ENCODE peak calls at places on chromosome 21, in ten cellular contexts. C is heart right ventricle, E is AG04450, M is HCT116, Z is ovary, L is transverse colon, I is aorta, T is tibial artery, X is psoas muscle, W is HL-60. G is an unnamed sample.

GRCh38 chr21:41071410-41071809 is 96.5 kb upstream of the BACE2 start:
- DNase-seq in T (no peak), M (no peak), C (no peak), W (no peak), Z (no peak), X (no peak), I (no peak), L (no peak), E (no peak), G (no peak)

GRCh38 chr21:29194847-29195246 is 64.4 kb downstream of the MAP3K7CL start:
- DNase-seq in L (no peak), I (no peak), Z (no peak), C (no peak), X (no peak), T (no peak), E (no peak), M (no peak), W (no peak), G (peak; percentile 64)

GRCh38 chr21:43805275-43805800 is 16.0 kb downstream of the RRP1 start:
- DNase-seq in Z (no peak), E (no peak), L (peak; percentile 52), C (no peak), X (no peak), W (no peak), I (peak; percentile 61), M (no peak), T (no peak), G (no peak)

GRCh38 chr21:18138507-18138906 is 106.1 kb upstream of the CHODL start:
- DNase-seq in E (no peak), M (no peak), L (no peak), Z (no peak), I (no peak), W (no peak), X (no peak), T (no peak), C (no peak), G (no peak)

GRCh38 chr21:40753756-40754155 is 93.2 kb downstream of the DSCAM start:
- DNase-seq in X (no peak), L (no peak), E (no peak), T (no peak), I (no peak), M (no peak), Z (no peak), C (no peak), W (no peak), G (no peak)

GRCh38 chr21:37700641-37701202 is 215.5 kb downstream of the KCNJ6 start:
- DNase-seq in C (no peak), X (no peak), I (peak; percentile 53), L (no peak), M (peak; percentile 73), E (peak; percentile 61), W (peak; percentile 30), Z (no peak), T (no peak), G (peak; percentile 61)

GRCh38 chr21:41371698-41372030 is 9.8 kb downstream of the MX2 start:
- DNase-seq in X (no peak), Z (no peak), M (no peak), C (no peak), I (no peak), L (no peak), W (no peak), T (no peak), E (no peak), G (no peak)

GRCh38 chr21:41321908-41322495 is 5.4 kb downstream of the FAM3B start:
- DNase-seq in L (no peak), W (no peak), Z (no peak), I (no peak), X (no peak), M (no peak), C (no peak), T (no peak), E (no peak), G (no peak)

GRCh38 chr21:15051652-15052554 is 12.9 kb downstream of the NRIP1 start:
- DNase-seq in L (peak; percentile 28), W (no peak), C (no peak), E (no peak), X (no peak), Z (no peak), I (no peak), M (no peak), T (no peak), G (peak; percentile 43)
- H3K4me3 ChIP-seq in L (peak overlapping the region; percentile 13), W (no peak overlapping the region), C (no peak overlapping the region), E (no peak overlapping the region), X (peak overlapping the region; percentile 9), Z (no peak overlapping the region), I (no peak overlapping the region), M (peak overlapping the region; percentile 29), T (no peak overlapping the region), G (no peak overlapping the region)

DNA sequence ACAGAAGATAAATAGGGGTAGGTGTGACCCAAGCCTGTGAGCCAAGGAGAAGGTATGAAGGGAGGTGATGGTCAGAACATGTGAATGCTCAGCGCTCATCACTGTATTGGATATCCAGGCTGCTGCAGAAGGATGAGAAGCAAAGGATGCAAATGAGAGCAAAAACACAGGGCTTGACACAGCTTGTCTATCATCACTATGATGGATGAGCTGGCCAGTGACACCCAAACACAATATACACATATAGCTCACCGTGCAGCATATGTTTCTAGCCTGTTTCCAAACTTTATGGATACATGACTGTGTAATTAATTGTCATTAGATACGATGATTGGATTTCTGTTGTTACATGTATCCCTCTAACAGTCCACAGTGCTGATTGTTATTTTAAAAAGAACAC is 13.8 kb upstream of the HMGN1 start:
- DNase-seq in I (no peak), M (no peak), E (no peak), X (no peak), C (no peak), T (no peak), Z (no peak), L (no peak), W (no peak), G (no peak)
- H3K27ac ChIP-seq in I (no peak overlapping the region), M (no peak overlapping the region), E (no peak overlapping the region), X (no peak overlapping the region), C (no peak overlapping the region), T (no peak overlapping the region), Z (no peak overlapping the region), L (no peak overlapping the region), W (peak overlapping the region; percentile 50), G (no peak overlapping the region)

GRCh38 chr21:44931137-44931500 is 8.7 kb upstream of the SLX9 start:
- DNase-seq in T (no peak), M (no peak), L (peak; percentile 52), Z (no peak), E (no peak), C (no peak), W (peak; percentile 92), I (peak; percentile 52), X (peak; percentile 42), G (no peak)

GRCh38 chr21:44929242-44929798 is 8.6 kb upstream of the ITGB2 start:
- DNase-seq in L (no peak), T (no peak), W (no peak), X (no peak), Z (no peak), I (peak; percentile 34), M (no peak), E (no peak), C (no peak), G (no peak)

GRCh38 chr21:44931501-44932365 is 8.1 kb upstream of the SLX9 start:
- DNase-seq in E (no peak), T (no peak), C (no peak), M (no peak), L (no peak), X (peak; percentile 17), W (no peak), I (peak; percentile 55), Z (no peak), G (no peak)

GRCh38 chr21:44930543-44930981 is 9.3 kb upstream of the SLX9 start:
- DNase-seq in W (no peak), X (peak; percentile 38), I (peak; percentile 67), L (peak; percentile 39), Z (no peak), E (no peak), C (peak; percentile 48), M (no peak), T (no peak), G (no peak)

DNA sequence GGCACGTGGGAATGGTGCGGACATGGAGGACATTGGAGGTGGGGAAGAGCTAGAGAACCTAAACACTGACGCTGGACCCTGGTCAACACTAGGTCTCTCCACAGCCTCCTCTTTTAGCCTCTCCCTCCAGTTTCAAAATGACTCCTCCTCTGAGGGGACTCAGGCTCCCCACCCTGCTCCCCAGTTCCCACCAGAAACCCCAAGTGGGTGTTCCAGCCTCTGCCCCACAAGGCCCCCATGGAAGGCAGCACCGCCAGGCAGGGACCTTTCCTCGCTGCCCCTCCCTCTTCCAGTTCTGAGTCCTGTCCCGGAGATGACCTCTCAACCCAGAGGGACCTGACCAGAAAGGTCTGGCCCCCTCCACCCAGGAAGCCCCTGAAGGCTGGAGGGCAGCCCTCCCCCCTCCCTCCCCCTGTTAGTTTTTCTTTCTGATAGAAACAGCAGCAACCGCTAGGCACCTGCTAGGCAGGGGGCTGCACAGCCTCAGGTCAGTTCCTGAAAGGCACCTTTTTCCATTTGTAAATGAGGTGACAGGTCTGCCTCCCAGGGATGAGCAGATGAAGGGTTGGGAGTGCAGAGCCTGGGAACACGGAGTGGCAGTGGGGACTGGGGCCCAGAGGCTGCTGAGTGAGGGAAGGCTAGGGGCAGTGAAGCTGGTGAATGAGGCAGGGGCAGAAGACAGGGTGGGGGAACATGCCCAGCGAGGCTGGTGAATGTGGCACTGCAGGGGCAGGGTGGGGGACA is 9.3 kb upstream of the ITGB2 start:
- DNase-seq in I (peak; percentile 32), X (no peak), M (no peak), L (no peak), Z (no peak), E (no peak), W (no peak), T (no peak), C (no peak), G (no peak)
- H3K4me3 ChIP-seq in I (no peak overlapping the region), X (no peak overlapping the region), M (no peak overlapping the region), L (no peak overlapping the region), Z (no peak overlapping the region), E (no peak overlapping the region), W (no peak overlapping the region), T (no peak overlapping the region), C (no peak overlapping the region), G (no peak overlapping the region)

GRCh38 chr21:25557170-25557569 is 50.1 kb downstream of the MRPL39 start:
- DNase-seq in I (no peak), W (no peak), M (no peak), E (no peak), L (no peak), Z (no peak), X (no peak), T (no peak), C (no peak), G (no peak)

GRCh38 chr21:25558123-25558522 is 49.2 kb downstream of the MRPL39 start:
- DNase-seq in I (no peak), L (no peak), M (no peak), E (no peak), C (no peak), T (no peak), X (no peak), W (no peak), Z (no peak), G (no peak)

GRCh38 chr21:25562660-25563059 is 44.6 kb downstream of the MRPL39 start:
- DNase-seq in Z (no peak), T (no peak), X (no peak), I (no peak), M (no peak), C (no peak), E (no peak), L (no peak), W (no peak), G (no peak)

GRCh38 chr21:25561668-25562641 is 45.3 kb downstream of the MRPL39 start:
- DNase-seq in X (peak; percentile 48), Z (peak; percentile 62), I (peak; percentile 81), T (peak; percentile 44), E (peak; percentile 27), L (peak; percentile 68), C (peak; percentile 44), W (peak; percentile 47), M (no peak), G (peak; percentile 66)

GRCh38 chr21:25560151-25560783 is 47.0 kb downstream of the MRPL39 start:
- DNase-seq in Z (no peak), I (no peak), C (no peak), T (no peak), W (no peak), M (no peak), L (no peak), E (no peak), X (no peak), G (no peak)
- H3K27ac ChIP-seq in Z (no peak overlapping the region), I (no peak overlapping the region), C (no peak overlapping the region), T (no peak overlapping the region), W (no peak overlapping the region), M (no peak overlapping the region), L (no peak overlapping the region), E (no peak overlapping the region), X (no peak overlapping the region), G (no peak overlapping the region)